ENCODE peak calls at places on chromosome 10, in seven cellular contexts. One of them, this sample, is unnamed.
A peak's percentile ranks its signal among the peaks of the same experiment; 100 is the strongest.

GRCh38 chr10:35963685-35964084 is 321.6 kb upstream of the FZD8 start:
- DNase-seq in esophagus squamous epithelium: no peak
- DNase-seq in GM12892: no peak
- DNase-seq in ovary: no peak
- DNase-seq in uterus: no peak
- DNase-seq in body of pancreas: no peak
- DNase-seq in prostate gland: no peak
- DNase-seq in this sample: no peak

GRCh38 chr10:78035933-78036583 is 2.4 kb downstream of the RPS24 start:
- DNase-seq in prostate gland: no peak
- DNase-seq in uterus: no peak
- DNase-seq in esophagus squamous epithelium: no peak
- DNase-seq in GM12892: no peak
- DNase-seq in ovary: no peak
- DNase-seq in body of pancreas: no peak
- DNase-seq in this sample: no peak

GRCh38 chr10:12097791-12098190 is 29.0 kb downstream of the DHTKD1 start:
- DNase-seq in prostate gland: no peak
- DNase-seq in ovary: no peak
- DNase-seq in body of pancreas: no peak
- DNase-seq in esophagus squamous epithelium: no peak
- DNase-seq in uterus: no peak
- DNase-seq in GM12892: no peak
- DNase-seq in this sample: no peak

GRCh38 chr10:76115471-76116155 is 684.2 kb downstream of the LRMDA start:
- DNase-seq in GM12892: no peak
- DNase-seq in ovary: no peak
- DNase-seq in body of pancreas: no peak
- DNase-seq in uterus: no peak
- DNase-seq in esophagus squamous epithelium: no peak
- DNase-seq in prostate gland: no peak
- DNase-seq in this sample: no peak

GRCh38 chr10:13984647-13985155 is 346.0 kb downstream of the FRMD4A start:
- DNase-seq in ovary: no peak
- DNase-seq in prostate gland: no peak
- DNase-seq in GM12892: no peak
- DNase-seq in body of pancreas: no peak
- DNase-seq in esophagus squamous epithelium: no peak
- DNase-seq in uterus: no peak
- DNase-seq in this sample: no peak

GRCh38 chr10:46077616-46078268 is 31.7 kb upstream of the MSMB start:
- DNase-seq in body of pancreas: no peak
- DNase-seq in GM12892: no peak
- DNase-seq in esophagus squamous epithelium: no peak
- DNase-seq in ovary: no peak
- DNase-seq in prostate gland: no peak
- DNase-seq in uterus: no peak
- DNase-seq in this sample: no peak

GRCh38 chr10:80183436-80183835 is 21.9 kb downstream of the ANXA11 start:
- DNase-seq in ovary: no peak
- DNase-seq in body of pancreas: no peak
- DNase-seq in prostate gland: no peak
- DNase-seq in GM12892: no peak
- DNase-seq in uterus: no peak
- DNase-seq in esophagus squamous epithelium: no peak
- DNase-seq in this sample: no peak

GRCh38 chr10:37762287-37762686 is 95.1 kb downstream of the ZNF248 start:
- DNase-seq in uterus: no peak
- DNase-seq in body of pancreas: no peak
- DNase-seq in GM12892: no peak
- DNase-seq in prostate gland: no peak
- DNase-seq in esophagus squamous epithelium: no peak
- DNase-seq in ovary: no peak
- DNase-seq in this sample: no peak

GRCh38 chr10:93656155-93656554 is 43.8 kb downstream of the PDE6C start:
- DNase-seq in ovary: no peak
- DNase-seq in body of pancreas: no peak
- DNase-seq in esophagus squamous epithelium: no peak
- DNase-seq in prostate gland: no peak
- DNase-seq in uterus: no peak
- DNase-seq in GM12892: no peak
- DNase-seq in this sample: no peak

GRCh38 chr10:124909563-124909962 is 32.4 kb upstream of the ZRANB1 start:
- DNase-seq in prostate gland: no peak
- DNase-seq in uterus: no peak
- DNase-seq in GM12892: no peak
- DNase-seq in esophagus squamous epithelium: no peak
- DNase-seq in body of pancreas: no peak
- DNase-seq in ovary: no peak
- DNase-seq in this sample: no peak

GRCh38 chr10:125049216-125049903 is 107.4 kb downstream of the ZRANB1 start:
- DNase-seq in GM12892: no peak
- DNase-seq in ovary: no peak
- DNase-seq in uterus: no peak
- DNase-seq in prostate gland: no peak
- DNase-seq in body of pancreas: no peak
- DNase-seq in esophagus squamous epithelium: no peak
- DNase-seq in this sample: no peak

GRCh38 chr10:15719062-15719898 is 442 bp downstream of the ITGA8 start:
- DNase-seq in esophagus squamous epithelium: no peak
- DNase-seq in ovary: peak; percentile 45
- DNase-seq in body of pancreas: no peak
- DNase-seq in uterus: no peak
- DNase-seq in GM12892: peak; percentile 14
- DNase-seq in prostate gland: no peak
- DNase-seq in this sample: peak; percentile 16

GRCh38 chr10:95241533-95241932 is 47.5 kb downstream of the ACSM6 start:
- DNase-seq in prostate gland: no peak
- DNase-seq in GM12892: no peak
- DNase-seq in uterus: no peak
- DNase-seq in esophagus squamous epithelium: no peak
- DNase-seq in body of pancreas: no peak
- DNase-seq in ovary: no peak
- DNase-seq in this sample: no peak

GRCh38 chr10:11532329-11532728 is 79.1 kb downstream of the USP6NL start:
- DNase-seq in uterus: no peak
- DNase-seq in esophagus squamous epithelium: no peak
- DNase-seq in GM12892: no peak
- DNase-seq in ovary: no peak
- DNase-seq in body of pancreas: no peak
- DNase-seq in prostate gland: no peak
- DNase-seq in this sample: no peak

GRCh38 chr10:44880090-44880715 is 30.9 kb upstream of the TMEM72 start:
- DNase-seq in ovary: no peak
- DNase-seq in prostate gland: no peak
- DNase-seq in body of pancreas: no peak
- DNase-seq in esophagus squamous epithelium: no peak
- DNase-seq in GM12892: no peak
- DNase-seq in uterus: no peak
- DNase-seq in this sample: no peak

GRCh38 chr10:72691470-72692056 is 380 bp upstream of the MCU start:
- DNase-seq in uterus: no peak
- DNase-seq in prostate gland: no peak
- DNase-seq in ovary: no peak
- DNase-seq in body of pancreas: no peak
- DNase-seq in GM12892: no peak
- DNase-seq in esophagus squamous epithelium: no peak
- DNase-seq in this sample: no peak

GRCh38 chr10:116740971-116741370 is 1.4 kb downstream of the HSPA12A start:
- DNase-seq in GM12892: no peak
- DNase-seq in prostate gland: no peak
- DNase-seq in esophagus squamous epithelium: no peak
- DNase-seq in ovary: no peak
- DNase-seq in uterus: no peak
- DNase-seq in body of pancreas: no peak
- DNase-seq in this sample: no peak

GRCh38 chr10:73964743-73965142 is 33.2 kb upstream of the VCL start:
- DNase-seq in uterus: no peak
- DNase-seq in GM12892: no peak
- DNase-seq in esophagus squamous epithelium: no peak
- DNase-seq in body of pancreas: no peak
- DNase-seq in prostate gland: no peak
- DNase-seq in ovary: no peak
- DNase-seq in this sample: no peak

GRCh38 chr10:6002809-6003500 is 25.6 kb upstream of the IL15RA start:
- DNase-seq in body of pancreas: no peak
- DNase-seq in esophagus squamous epithelium: no peak
- DNase-seq in uterus: no peak
- DNase-seq in ovary: no peak
- DNase-seq in GM12892: no peak
- DNase-seq in prostate gland: no peak
- DNase-seq in this sample: no peak

GRCh38 chr10:58385784-58386112 is 538 bp downstream of the TFAM start:
- DNase-seq in prostate gland: peak; percentile 8
- DNase-seq in GM12892: no peak
- DNase-seq in esophagus squamous epithelium: no peak
- DNase-seq in ovary: no peak
- DNase-seq in body of pancreas: peak; percentile 6
- DNase-seq in uterus: peak; percentile 16
- DNase-seq in this sample: no peak

GRCh38 chr10:6071181-6072175 is 9.3 kb upstream of the IL2RA start:
- DNase-seq in body of pancreas: no peak
- DNase-seq in ovary: no peak
- DNase-seq in esophagus squamous epithelium: no peak
- DNase-seq in prostate gland: no peak
- DNase-seq in GM12892: no peak
- DNase-seq in uterus: no peak
- DNase-seq in this sample: no peak

GRCh38 chr10:7117177-7117799 is 293.5 kb downstream of the SFMBT2 start:
- DNase-seq in esophagus squamous epithelium: no peak
- DNase-seq in ovary: no peak
- DNase-seq in body of pancreas: no peak
- DNase-seq in GM12892: no peak
- DNase-seq in uterus: no peak
- DNase-seq in prostate gland: no peak
- DNase-seq in this sample: no peak

GRCh38 chr10:21475393-21475792 is 50.1 kb downstream of the SKIDA1 start:
- DNase-seq in uterus: no peak
- DNase-seq in GM12892: no peak
- DNase-seq in esophagus squamous epithelium: no peak
- DNase-seq in prostate gland: no peak
- DNase-seq in ovary: no peak
- DNase-seq in body of pancreas: no peak
- DNase-seq in this sample: no peak

GRCh38 chr10:42553064-42553407 is 85.3 kb downstream of the ZNF33B start:
- DNase-seq in esophagus squamous epithelium: no peak
- DNase-seq in uterus: no peak
- DNase-seq in GM12892: no peak
- DNase-seq in ovary: no peak
- DNase-seq in body of pancreas: no peak
- DNase-seq in prostate gland: no peak
- DNase-seq in this sample: no peak
- TF ChIP-seq POLR2A in esophagus squamous epithelium: no peak
- TF ChIP-seq POLR2A in uterus: no peak
- TF ChIP-seq POLR2A in GM12892: no peak
- TF ChIP-seq POLR2A in ovary: no peak
- TF ChIP-seq POLR2A in body of pancreas: no peak
- TF ChIP-seq POLR2A in prostate gland: no peak
- TF ChIP-seq POLR2A in this sample: no peak

GRCh38 chr10:42981358-42982236 is 95.3 kb upstream of the RET start:
- DNase-seq in esophagus squamous epithelium: no peak
- DNase-seq in body of pancreas: no peak
- DNase-seq in GM12892: peak; percentile 5
- DNase-seq in uterus: peak; percentile 8
- DNase-seq in prostate gland: no peak
- DNase-seq in ovary: peak; percentile 2
- DNase-seq in this sample: peak; percentile 31

GRCh38 chr10:42982886-42983594 is 93.8 kb upstream of the RET start:
- DNase-seq in prostate gland: no peak
- DNase-seq in esophagus squamous epithelium: no peak
- DNase-seq in uterus: no peak
- DNase-seq in GM12892: no peak
- DNase-seq in ovary: peak; percentile 3
- DNase-seq in body of pancreas: no peak
- DNase-seq in this sample: no peak

GRCh38 chr10:42979730-42980467 is 97.0 kb upstream of the RET start:
- DNase-seq in GM12892: no peak
- DNase-seq in body of pancreas: no peak
- DNase-seq in prostate gland: no peak
- DNase-seq in ovary: peak; percentile 3
- DNase-seq in esophagus squamous epithelium: no peak
- DNase-seq in uterus: peak; percentile 4
- DNase-seq in this sample: no peak

GRCh38 chr10:42979181-42979580 is 97.7 kb upstream of the RET start:
- DNase-seq in ovary: no peak
- DNase-seq in GM12892: no peak
- DNase-seq in body of pancreas: peak; percentile 33
- DNase-seq in uterus: peak; percentile 3
- DNase-seq in prostate gland: no peak
- DNase-seq in esophagus squamous epithelium: no peak
- DNase-seq in this sample: peak; percentile 13

DNA sequence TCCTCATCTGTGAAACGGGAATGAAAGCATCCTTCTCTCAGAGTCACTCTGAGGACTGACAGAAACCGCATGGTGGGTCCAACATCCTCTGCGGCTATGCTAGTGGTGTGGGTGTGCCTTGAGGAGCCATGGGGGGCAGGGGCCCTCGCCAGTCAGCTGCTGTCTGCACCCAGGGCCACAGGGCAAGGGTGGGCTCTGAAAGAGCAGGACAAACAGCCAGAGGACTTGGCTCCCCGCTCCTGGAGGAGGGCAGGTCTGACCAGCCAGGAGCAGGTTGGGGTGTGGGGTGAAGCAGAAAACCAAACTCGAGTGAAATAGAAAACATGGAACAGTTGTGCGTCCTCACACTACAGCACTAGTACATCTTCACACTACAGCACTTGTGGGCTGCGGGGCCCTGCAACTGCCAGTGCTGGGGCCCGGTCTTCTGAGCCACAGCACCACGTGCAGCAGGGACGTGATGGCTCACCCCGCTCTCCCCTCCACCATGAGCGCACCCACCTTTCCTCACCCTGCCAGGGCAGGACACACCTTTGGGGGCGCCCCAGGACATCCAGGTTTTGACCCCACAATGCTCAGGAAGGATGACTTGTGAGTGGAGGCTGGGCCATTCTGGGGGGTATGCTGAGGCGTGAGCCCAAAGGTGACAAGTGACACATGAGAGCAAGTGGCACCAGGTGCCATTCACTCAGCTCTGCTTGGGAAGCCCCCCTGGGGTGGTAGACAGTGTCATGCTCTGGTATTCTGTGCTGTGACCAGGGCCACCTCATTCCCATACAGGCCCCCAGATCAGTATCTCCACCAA is 96.1 kb upstream of the RET start:
- DNase-seq in ovary: peak; percentile 4
- DNase-seq in prostate gland: no peak
- DNase-seq in GM12892: no peak
- DNase-seq in esophagus squamous epithelium: no peak
- DNase-seq in uterus: no peak
- DNase-seq in body of pancreas: no peak
- DNase-seq in this sample: no peak
- TF ChIP-seq POLR2A in ovary: no peak
- TF ChIP-seq POLR2A in prostate gland: no peak
- TF ChIP-seq POLR2A in GM12892: no peak
- TF ChIP-seq POLR2A in esophagus squamous epithelium: no peak
- TF ChIP-seq POLR2A in uterus: no peak
- TF ChIP-seq POLR2A in body of pancreas: no peak
- TF ChIP-seq POLR2A in this sample: no peak

GRCh38 chr10:102642553-102643345 is 1.5 kb upstream of the TRIM8 start:
- DNase-seq in body of pancreas: peak; percentile 72
- DNase-seq in ovary: peak; percentile 76
- DNase-seq in GM12892: no peak
- DNase-seq in prostate gland: peak; percentile 75
- DNase-seq in uterus: peak; percentile 73
- DNase-seq in esophagus squamous epithelium: no peak
- DNase-seq in this sample: peak; percentile 67
- TF ChIP-seq POLR2A in body of pancreas: peak; percentile 62
- TF ChIP-seq POLR2A in ovary: peak; percentile 68
- TF ChIP-seq POLR2A in GM12892: no peak
- TF ChIP-seq POLR2A in prostate gland: peak; percentile 20
- TF ChIP-seq POLR2A in uterus: peak; percentile 50
- TF ChIP-seq POLR2A in esophagus squamous epithelium: no peak
- TF ChIP-seq POLR2A in this sample: peak; percentile 52

GRCh38 chr10:89391882-89392756 is at the start of gene IFIT1:
- DNase-seq in esophagus squamous epithelium: no peak
- DNase-seq in ovary: peak; percentile 29
- DNase-seq in uterus: peak; percentile 36
- DNase-seq in body of pancreas: peak; percentile 83
- DNase-seq in GM12892: no peak
- DNase-seq in prostate gland: peak; percentile 73
- DNase-seq in this sample: peak; percentile 75
- TF ChIP-seq POLR2A in esophagus squamous epithelium: no peak
- TF ChIP-seq POLR2A in ovary: no peak
- TF ChIP-seq POLR2A in uterus: peak; percentile 44
- TF ChIP-seq POLR2A in body of pancreas: peak; percentile 41
- TF ChIP-seq POLR2A in GM12892: peak; percentile 55
- TF ChIP-seq POLR2A in prostate gland: peak; percentile 40
- TF ChIP-seq POLR2A in this sample: peak; percentile 90

This sample was measured in adrenal gland.